ENCODE peak calls at places on chromosomes 5 and 9, in eight cellular contexts. U is activated naive CD4-positive, alpha-beta T cell treated with anti-CD3 and anti-CD28 coated beads for 36 hours; O is erythroblast; S is activated effector memory CD4-positive, alpha-beta T cell treated with Interleukin-2 at 50 U/mL for 16 hours; X is SK-MEL-5; P is Jurkat, Clone E6-1; R is stimulated activated CD8-positive, alpha-beta memory T cell treated with anti-CD3 and anti-CD28 coated beads, Interleukin-2, amount 100 ng/mL, for 1 hour; A is kidney glomerular epithelial cell. G is an unnamed sample.

GRCh38 chr5:116370149-116370548 is 204.5 kb downstream of the SEMA6A start:
- DNase-seq in U (no peak), O (no peak), S (no peak), X (no peak), P (no peak), R (no peak), A (no peak), G (no peak)

GRCh38 chr5:16579142-16579541 is 37.7 kb downstream of the RETREG1 start:
- DNase-seq in U (no peak), O (no peak), S (no peak), X (no peak), P (no peak), R (no peak), A (no peak), G (no peak)

GRCh38 chr5:75566710-75567309 is 44.4 kb upstream of the ANKDD1B start:
- DNase-seq in U (peak; percentile 84), O (peak; percentile 81), S (no peak), X (peak; percentile 51), P (peak; percentile 44), R (no peak), A (peak; percentile 95), G (peak; percentile 91)

GRCh38 chr5:61162010-61162831 is at the start of gene SMIM15:
- DNase-seq in U (peak; percentile 90), O (peak; percentile 88), S (peak; percentile 73), X (peak; percentile 92), P (peak; percentile 84), R (peak; percentile 64), A (peak; percentile 80), G (peak; percentile 95)

GRCh38 chr9:98977813-98978212 is 34.1 kb downstream of the COL15A1 start:
- DNase-seq in U (no peak), O (no peak), S (no peak), X (no peak), P (no peak), R (no peak), A (no peak), G (no peak)

GRCh38 chr9:35226685-35227084 is 64.9 kb downstream of the UNC13B start:
- DNase-seq in U (no peak), O (peak; percentile 9), S (no peak), X (no peak), P (no peak), R (no peak), A (no peak), G (no peak)

GRCh38 chr5:28725001-28725400 is 1686.6 kb upstream of the CDH9 start:
- DNase-seq in U (no peak), O (no peak), S (no peak), X (no peak), P (no peak), R (no peak), A (no peak), G (no peak)

GRCh38 chr9:117293199-117294114 is 121.4 kb downstream of the ASTN2 start:
- DNase-seq in U (no peak), O (no peak), S (no peak), X (no peak), P (no peak), R (no peak), A (no peak), G (no peak)

GRCh38 chr9:79382468-79382867 is 189.3 kb upstream of the TLE4 start:
- DNase-seq in U (peak; percentile 3), O (no peak), S (no peak), X (no peak), P (no peak), R (no peak), A (no peak), G (no peak)

GRCh38 chr5:156181656-156182055 is 145.3 kb upstream of the SGCD start:
- DNase-seq in U (no peak), O (no peak), S (no peak), X (no peak), P (no peak), R (no peak), A (peak; percentile 92), G (no peak)

GRCh38 chr9:89633920-89634319 is 29.1 kb downstream of the GADD45G start:
- DNase-seq in U (no peak), O (no peak), S (no peak), X (no peak), P (no peak), R (no peak), A (no peak), G (no peak)

GRCh38 chr9:124180557-124180956 is 77.2 kb upstream of the NEK6 start:
- DNase-seq in U (no peak), O (no peak), S (no peak), X (no peak), P (no peak), R (no peak), A (no peak), G (no peak)

GRCh38 chr5:372911-373709 is 51.6 kb downstream of the AHRR start:
- DNase-seq in U (no peak), O (no peak), S (no peak), X (peak; percentile 25), P (no peak), R (no peak), A (no peak), G (peak; percentile 82)

GRCh38 chr5:4142842-4143241 is 547.2 kb downstream of the IRX1 start:
- DNase-seq in U (no peak), O (no peak), S (no peak), X (peak; percentile 32), P (no peak), R (no peak), A (no peak), G (peak; percentile 17)

GRCh38 chr5:133817456-133817855 is 151.0 kb downstream of the C5orf15 start:
- DNase-seq in U (no peak), O (no peak), S (no peak), X (no peak), P (no peak), R (no peak), A (no peak), G (no peak)

GRCh38 chr9:104912606-104913005 is 15.3 kb downstream of the ABCA1 start:
- DNase-seq in U (no peak), O (no peak), S (no peak), X (no peak), P (no peak), R (no peak), A (no peak), G (no peak)

GRCh38 chr9:38133595-38133994 is 64.6 kb upstream of the SHB start:
- DNase-seq in U (no peak), O (no peak), S (no peak), X (no peak), P (no peak), R (no peak), A (no peak), G (no peak)

GRCh38 chr5:8458038-8458383 is 589.1 kb downstream of the MTRR start:
- DNase-seq in U (no peak), O (peak; percentile 17), S (no peak), X (no peak), P (no peak), R (no peak), A (peak; percentile 3), G (no peak)

GRCh38 chr9:71487046-71487445 is 281.3 kb downstream of the CEMIP2 start:
- DNase-seq in U (no peak), O (no peak), S (no peak), X (peak; percentile 10), P (no peak), R (no peak), A (no peak), G (peak; percentile 83)

GRCh38 chr5:97986069-97986468 is 787.4 kb upstream of the RGMB start:
- DNase-seq in U (no peak), O (no peak), S (no peak), X (no peak), P (no peak), R (no peak), A (no peak), G (no peak)

GRCh38 chr5:175560011-175560410 is 81.7 kb downstream of the SFXN1 start:
- DNase-seq in U (no peak), O (peak; percentile 13), S (no peak), X (no peak), P (no peak), R (no peak), A (no peak), G (no peak)

GRCh38 chr9:7439355-7439978 is 360.1 kb downstream of the DMAC1 start:
- DNase-seq in U (no peak), O (no peak), S (no peak), X (no peak), P (no peak), R (no peak), A (no peak), G (no peak)

GRCh38 chr5:130912088-130912487 is 253.0 kb downstream of the HINT1 start:
- DNase-seq in U (no peak), O (no peak), S (no peak), X (peak; percentile 15), P (no peak), R (no peak), A (no peak), G (no peak)

GRCh38 chr5:57216714-57217113 is 42.9 kb downstream of the GPBP1 start:
- DNase-seq in U (no peak), O (no peak), S (no peak), X (no peak), P (no peak), R (no peak), A (peak; percentile 14), G (no peak)

GRCh38 chr5:127369772-127370171 is 79.2 kb downstream of the MEGF10 start:
- DNase-seq in U (no peak), O (no peak), S (no peak), X (no peak), P (no peak), R (no peak), A (no peak), G (no peak)

G was measured in OCI-M1.